ENCODE peak calls at places on chromosomes 13 and 19, in seven cellular contexts. X is CD4-positive, alpha-beta T cell; W is AG04449; L is right cardiac atrium; E is effector CD4-positive, alpha-beta T cell; M is heart right ventricle; S is SK-N-DZ. A is an unnamed sample.

GRCh38 chr13:42971670-42972355 is 20.2 kb downstream of the EPSTI1 start:
- DNase-seq in X (no peak), W (no peak), L (no peak), E (no peak), M (no peak), S (no peak), A (peak)

GRCh38 chr19:40216013-40216776 is 2.0 kb downstream of the TTC9B start:
- DNase-seq in X (no peak), W (no peak), L (no peak), E (no peak), M (no peak), S (no peak), A (no peak)

GRCh38 chr13:30422056-30422914 is at the start of gene UBE2L5:
- DNase-seq in X (peak), W (no peak), L (peak), E (peak), M (peak), S (peak), A (peak)

GRCh38 chr19:3441089-3441985 is 39.0 kb downstream of the SMIM24 start:
- DNase-seq in X (no peak), W (no peak), L (no peak), E (no peak), M (no peak), S (peak), A (no peak)

GRCh38 chr19:38817081-38817480 is 4.3 kb upstream of the LGALS4 start:
- DNase-seq in X (no peak), W (no peak), L (no peak), E (no peak), M (no peak), S (no peak), A (no peak)

GRCh38 chr19:1089891-1090290 is 5.3 kb downstream of the POLR2E start:
- DNase-seq in X (no peak), W (no peak), L (no peak), E (no peak), M (no peak), S (no peak), A (no peak)

GRCh38 chr19:53102186-53102585 is 1.0 kb downstream of the ZNF160 start:
- DNase-seq in X (no peak), W (no peak), L (no peak), E (no peak), M (no peak), S (no peak), A (peak)

GRCh38 chr13:33026489-33027152 is 10.4 kb downstream of the KL start:
- DNase-seq in X (no peak), W (no peak), L (no peak), E (no peak), M (peak), S (no peak), A (no peak)

GRCh38 chr13:98998831-98999634 is 21.2 kb upstream of the DOCK9 start:
- DNase-seq in X (peak), W (no peak), L (no peak), E (peak), M (no peak), S (no peak), A (peak)

GRCh38 chr13:43153436-43154082 is 130.2 kb downstream of the DNAJC15 start:
- DNase-seq in X (no peak), W (peak), L (no peak), E (no peak), M (no peak), S (no peak), A (no peak)

GRCh38 chr19:35040826-35041547 is 534 bp upstream of the HPN start:
- DNase-seq in X (peak), W (no peak), L (peak), E (no peak), M (peak), S (no peak), A (no peak)

GRCh38 chr19:16435238-16435911 is 36.4 kb downstream of the EPS15L1 start:
- DNase-seq in X (no peak), W (peak), L (peak), E (no peak), M (no peak), S (no peak), A (no peak)

GRCh38 chr13:24178847-24179845 is 18.6 kb downstream of the SPATA13 start:
- DNase-seq in X (no peak), W (no peak), L (no peak), E (no peak), M (no peak), S (no peak), A (no peak)

GRCh38 chr19:49165111-49165750 is 7.6 kb downstream of the TRPM4 start:
- DNase-seq in X (no peak), W (no peak), L (no peak), E (no peak), M (no peak), S (no peak), A (no peak)

GRCh38 chr19:20423381-20424207 is 142.0 kb downstream of the ZNF737 start:
- DNase-seq in X (no peak), W (no peak), L (peak), E (no peak), M (peak), S (no peak), A (peak)

GRCh38 chr13:101289764-101290163 is 126.5 kb downstream of the NALCN start:
- DNase-seq in X (no peak), W (no peak), L (no peak), E (no peak), M (no peak), S (peak), A (peak)